ENCODE peak calls at places on chromosomes 2 and 18, in five cellular contexts. L is endothelial cell, J is retina, X is choroid plexus epithelial cell, N is upper lobe of right lung. B is an unnamed sample.

GRCh38 chr2:42925742-42926437 is 133.5 kb upstream of the HAAO start:
- DNase-seq in X (no peak), J (no peak), N (peak), L (no peak), B (no peak)

GRCh38 chr2:27369471-27370025 is 590 bp downstream of the EIF2B4 start:
- DNase-seq in N (no peak), J (no peak), X (peak), L (no peak), B (no peak)

GRCh38 chr2:240567137-240567871 is 980 bp upstream of the RNPEPL1 start:
- DNase-seq in X (peak), N (peak), J (no peak), L (peak), B (no peak)

GRCh38 chr2:147297820-147298219 is 547.0 kb upstream of the ACVR2A start:
- DNase-seq in N (no peak), X (no peak), J (no peak), L (no peak), B (no peak)

GRCh38 chr18:5196253-5197031 is 615 bp downstream of the AKAIN1 start:
- DNase-seq in J (peak), X (no peak), L (peak), N (peak), B (peak)

GRCh38 chr2:129233751-129234406 is 745.6 kb upstream of the RAB6C start:
- DNase-seq in L (peak), X (peak), N (no peak), J (peak), B (no peak)

GRCh38 chr2:42967959-42968674 is 175.7 kb upstream of the HAAO start:
- DNase-seq in L (no peak), N (no peak), J (no peak), X (peak), B (no peak)

GRCh38 chr2:85564144-85564563 is 2.9 kb upstream of the GGCX start:
- DNase-seq in J (no peak), N (no peak), X (no peak), L (no peak), B (no peak)

GRCh38 chr2:13652531-13653313 is 936.0 kb downstream of the TRIB2 start:
- DNase-seq in X (peak), L (no peak), N (no peak), J (no peak), B (no peak)

GRCh38 chr2:67323209-67323991 is 73.7 kb upstream of the ETAA1 start:
- DNase-seq in X (no peak), J (no peak), L (no peak), N (no peak), B (no peak)

B was measured in neural crest cell.